ENCODE peak calls at places on chromosomes 7 and 10, in ten cellular contexts. C is activated T-cell treated with anti-CD3 and anti-CD28 coated beads for 1 hour; Z is activated effector memory CD4-positive, alpha-beta T cell treated with anti-CD3 and anti-CD28 coated beads, Interleukin-2, amount 50 U/mL, for 16 hours; T is ACHN; H is HT1080; F is foreskin fibroblast; W is fibroblast of the conjunctiva; E is right cardiac atrium; P is NCI-H2081 treated with DMSO at 0.1 percent for 48 hours; K is NCI-H1092 treated with DMSO at 0.1 percent for 48 hours. Y is an unnamed sample.

GRCh38 chr10:24727811-24728210 is 4.1 kb upstream of the ARHGAP21 start:
- DNase-seq in K (no peak), H (no peak), P (no peak), E (no peak), F (no peak), T (peak), Z (no peak), W (no peak), C (no peak), Y (no peak)

GRCh38 chr7:102251531-102252372 is 34.9 kb upstream of the SH2B2 start:
- DNase-seq in T (no peak), K (no peak), E (no peak), C (no peak), P (no peak), Z (no peak), W (no peak), H (no peak), F (no peak), Y (no peak)

GRCh38 chr10:4043897-4044296 is 258.9 kb upstream of the KLF6 start:
- DNase-seq in P (no peak), C (no peak), H (no peak), T (no peak), E (no peak), F (no peak), W (no peak), Z (no peak), K (no peak), Y (no peak)

GRCh38 chr7:7799138-7799537 is 80.7 kb upstream of the RPA3 start:
- DNase-seq in F (peak), H (no peak), P (no peak), K (no peak), Z (no peak), C (no peak), E (no peak), W (no peak), T (no peak), Y (no peak)

GRCh38 chr7:114921636-114922150 is at the start of gene MDFIC:
- DNase-seq in Z (peak), P (no peak), F (no peak), H (no peak), W (no peak), C (peak), T (peak), E (peak), K (no peak), Y (no peak)

GRCh38 chr10:77339156-77339555 is 298.5 kb downstream of the KCNMA1 start:
- DNase-seq in F (no peak), K (no peak), Z (no peak), C (no peak), W (no peak), H (no peak), T (no peak), P (no peak), E (no peak), Y (no peak)

GRCh38 chr7:80699656-80700318 is 61.3 kb downstream of the CD36 start:
- DNase-seq in E (no peak), W (no peak), C (no peak), Z (no peak), T (no peak), P (no peak), F (no peak), K (no peak), H (no peak), Y (no peak)

GRCh38 chr10:101021239-101021638 is 9.7 kb downstream of the PDZD7 start:
- DNase-seq in C (no peak), F (no peak), E (no peak), T (no peak), K (no peak), P (no peak), Z (no peak), H (no peak), W (no peak), Y (no peak)

GRCh38 chr10:13788701-13789447 is 202.1 kb downstream of the PRPF18 start:
- DNase-seq in W (no peak), C (no peak), T (peak), K (no peak), E (peak), Z (no peak), H (peak), P (no peak), F (peak), Y (no peak)

GRCh38 chr7:155993420-155994252 is 181.4 kb upstream of the SHH start:
- DNase-seq in T (no peak), C (no peak), E (no peak), K (no peak), Z (no peak), H (no peak), W (no peak), P (no peak), F (no peak), Y (no peak)

GRCh38 chr7:139683137-139683871 is 94.5 kb downstream of the HIPK2 start:
- DNase-seq in E (no peak), P (no peak), C (no peak), T (peak), K (no peak), W (no peak), H (peak), Z (no peak), F (no peak), Y (no peak)

GRCh38 chr10:99779335-99779734 is 3.1 kb upstream of the ABCC2 start:
- DNase-seq in T (peak), F (peak), Z (no peak), K (no peak), W (peak), C (no peak), P (no peak), E (no peak), H (peak), Y (no peak)

GRCh38 chr10:14855453-14855852 is 17.3 kb downstream of the HSPA14 start:
- DNase-seq in H (no peak), F (no peak), C (no peak), T (no peak), Z (no peak), K (no peak), E (no peak), W (no peak), P (no peak), Y (no peak)

GRCh38 chr10:102619281-102619981 is 24.8 kb upstream of the TRIM8 start:
- DNase-seq in P (no peak), H (no peak), T (no peak), W (no peak), C (no peak), Z (no peak), K (no peak), E (peak), F (no peak), Y (no peak)

GRCh38 chr7:46932656-46933424 is 649.1 kb downstream of the TNS3 start:
- DNase-seq in C (no peak), F (peak), T (peak), W (peak), Z (no peak), E (peak), P (no peak), H (peak), K (no peak), Y (peak)

GRCh38 chr7:5780801-5781496 is 514 bp downstream of the RNF216 start:
- DNase-seq in F (peak), W (no peak), T (peak), P (no peak), K (peak), H (no peak), E (peak), C (peak), Z (peak), Y (peak)

GRCh38 chr7:100753750-100754149 is 20.4 kb downstream of the ZAN start:
- DNase-seq in H (no peak), C (no peak), W (peak), K (no peak), F (no peak), Z (no peak), P (no peak), T (no peak), E (no peak), Y (no peak)

GRCh38 chr10:59177031-59177861 is 803 bp downstream of the PHYHIPL start:
- DNase-seq in T (peak), W (peak), F (peak), H (peak), C (no peak), Z (no peak), P (no peak), E (no peak), K (peak), Y (no peak)

GRCh38 chr10:52436664-52437063 is 122.6 kb downstream of the DKK1 start:
- DNase-seq in C (no peak), Z (no peak), W (peak), H (no peak), E (no peak), T (no peak), K (no peak), F (peak), P (no peak), Y (no peak)

GRCh38 chr7:94436018-94436604 is 41.4 kb downstream of the COL1A2 start:
- DNase-seq in P (peak), Z (peak), K (peak), F (peak), T (peak), C (peak), H (peak), E (peak), W (peak), Y (peak)

GRCh38 chr10:36788152-36788551 is 337.2 kb upstream of the ANKRD30A start:
- DNase-seq in W (no peak), T (no peak), K (no peak), P (no peak), E (no peak), H (no peak), C (no peak), F (no peak), Z (no peak), Y (no peak)

GRCh38 chr10:29761916-29762315 is 127.1 kb upstream of the SVIL start:
- DNase-seq in H (no peak), K (no peak), P (no peak), F (no peak), C (no peak), Z (no peak), E (no peak), W (no peak), T (no peak), Y (no peak)

GRCh38 chr10:12721334-12721733 is 280.2 kb downstream of the CCDC3 start:
- DNase-seq in F (no peak), K (no peak), T (no peak), P (no peak), H (no peak), E (no peak), C (no peak), Z (no peak), W (no peak), Y (no peak)

GRCh38 chr10:6148251-6148691 is 54.5 kb upstream of the PFKFB3 start:
- DNase-seq in K (no peak), H (no peak), C (no peak), E (no peak), Z (no peak), F (no peak), P (no peak), T (no peak), W (no peak), Y (no peak)

GRCh38 chr7:69773535-69774225 is 175.4 kb downstream of the AUTS2 start:
- DNase-seq in Z (no peak), F (no peak), T (no peak), W (no peak), P (no peak), C (no peak), E (peak), H (no peak), K (no peak), Y (no peak)

GRCh38 chr10:22010973-22011408 is 7.5 kb upstream of the DNAJC1 start:
- DNase-seq in H (no peak), E (no peak), T (peak), F (no peak), P (no peak), C (no peak), Z (no peak), W (no peak), K (no peak), Y (no peak)

GRCh38 chr7:45456747-45457146 is 117.4 kb upstream of the ADCY1 start:
- DNase-seq in F (peak), C (no peak), K (no peak), E (no peak), T (no peak), H (peak), W (no peak), Z (no peak), P (no peak), Y (no peak)

GRCh38 chr10:96073722-96074121 is 30.3 kb downstream of the CCNJ start:
- DNase-seq in T (no peak), K (no peak), C (no peak), E (no peak), Z (no peak), H (peak), P (no peak), W (peak), F (peak), Y (no peak)

GRCh38 chr7:98286701-98287485 is 5.4 kb downstream of the BRI3 start:
- DNase-seq in W (no peak), H (no peak), T (no peak), F (no peak), E (peak), P (no peak), C (no peak), Z (no peak), K (no peak), Y (no peak)

Y was measured in lung.